ENCODE peak calls at places on chromosomes 12 and 14, in five cellular contexts. X is GM12865, O is fibroblast of mammary gland, J is HFF-Myc, T is lower lobe of right lung. P is an unnamed sample.
A peak's percentile ranks its signal among the peaks of the same experiment; 100 is the strongest.

GRCh38 chr12:32583535-32583934 is 95.6 kb upstream of the DNM1L start:
- DNase-seq in X (no peak), O (peak; percentile 63), T (no peak), J (peak; percentile 27), P (no peak)

GRCh38 chr12:62375603-62376002 is 91.0 kb upstream of the MON2 start:
- DNase-seq in J (no peak), X (no peak), O (no peak), T (no peak), P (no peak)

GRCh38 chr14:67641902-67642749 is 22.4 kb downstream of the ARG2 start:
- DNase-seq in T (no peak), J (no peak), X (no peak), O (no peak), P (no peak)

GRCh38 chr12:115710104-115710564 is 567.4 kb downstream of the MED13L start:
- DNase-seq in T (no peak), J (peak; percentile 96), O (peak; percentile 98), X (no peak), P (no peak)

GRCh38 chr14:72558721-72559120 is 335.2 kb downstream of the DPF3 start:
- DNase-seq in O (peak; percentile 86), X (no peak), J (no peak), T (no peak), P (no peak)

GRCh38 chr14:94307410-94307992 is 14.4 kb upstream of the SERPINA10 start:
- DNase-seq in J (no peak), O (peak; percentile 36), T (no peak), X (peak; percentile 23), P (no peak)

GRCh38 chr14:61211476-61212262 is 69.5 kb downstream of the TMEM30B start:
- DNase-seq in X (no peak), T (no peak), J (no peak), O (no peak), P (no peak)

GRCh38 chr14:30551460-30551859 is 7.5 kb upstream of the G2E3 start:
- DNase-seq in J (no peak), T (no peak), X (no peak), O (no peak), P (no peak)

GRCh38 chr12:42342028-42342427 is 16.1 kb downstream of the PPHLN1 start:
- DNase-seq in O (no peak), T (no peak), J (no peak), X (no peak), P (no peak)

GRCh38 chr14:73237219-73237785 is at the start of gene PAPLN:
- DNase-seq in J (no peak), O (peak; percentile 31), T (no peak), X (no peak), P (no peak)

GRCh38 chr14:105366386-105367074 is 31.8 kb upstream of the TEX22 start:
- DNase-seq in T (no peak), O (no peak), X (no peak), J (no peak), P (no peak)

GRCh38 chr12:76634074-76634570 is 74.6 kb upstream of the OSBPL8 start:
- DNase-seq in J (no peak), T (no peak), X (no peak), O (no peak), P (no peak)

GRCh38 chr12:89494411-89495231 is 30.0 kb downstream of the GALNT4 start:
- DNase-seq in T (no peak), O (peak; percentile 63), X (peak; percentile 10), J (no peak), P (no peak)

GRCh38 chr12:40099423-40099853 is 6.4 kb downstream of the SLC2A13 start:
- DNase-seq in X (no peak), J (no peak), O (no peak), T (no peak), P (no peak)

GRCh38 chr12:124640096-124640495 is 72.7 kb upstream of the NCOR2 start:
- DNase-seq in O (peak; percentile 74), X (no peak), J (no peak), T (no peak), P (no peak)

GRCh38 chr12:64824130-64824499 is 332 bp upstream of the TBC1D30 start:
- DNase-seq in X (no peak), T (no peak), O (no peak), J (no peak), P (no peak)

GRCh38 chr14:38958589-38958988 is 144.4 kb downstream of the SEC23A start:
- DNase-seq in T (no peak), X (no peak), O (peak; percentile 24), J (no peak), P (no peak)

GRCh38 chr12:108237272-108237671 is 101.8 kb downstream of the CMKLR1 start:
- DNase-seq in T (no peak), X (peak; percentile 8), O (peak; percentile 1), J (no peak), P (no peak)

GRCh38 chr12:69534389-69534822 is 50.9 kb upstream of the CCT2 start:
- DNase-seq in X (peak; percentile 57), O (peak; percentile 99), J (peak; percentile 96), T (peak; percentile 39), P (no peak)

GRCh38 chr12:30989754-30990153 is 63.2 kb downstream of the TSPAN11 start:
- DNase-seq in X (peak; percentile 69), O (no peak), J (no peak), T (no peak), P (no peak)

GRCh38 chr14:26709019-26709418 is 111.2 kb upstream of the NOVA1 start:
- DNase-seq in X (no peak), T (no peak), O (peak; percentile 57), J (no peak), P (no peak)

GRCh38 chr12:103642240-103642864 is 55.3 kb downstream of the STAB2 start:
- DNase-seq in J (no peak), O (no peak), X (no peak), T (no peak), P (no peak)

GRCh38 chr12:41521872-41522379 is 333.8 kb downstream of the PDZRN4 start:
- DNase-seq in J (peak; percentile 88), X (peak; percentile 25), T (no peak), O (peak; percentile 85), P (no peak)

GRCh38 chr14:101772770-101773169 is 11.3 kb downstream of the PPP2R5C start:
- DNase-seq in J (no peak), X (no peak), O (no peak), T (no peak), P (no peak)

GRCh38 chr12:65784616-65785015 is 39.7 kb upstream of the HMGA2 start:
- DNase-seq in O (peak; percentile 56), X (no peak), J (no peak), T (no peak), P (no peak)

GRCh38 chr14:75150150-75150549 is 23.3 kb upstream of the NEK9 start:
- DNase-seq in T (no peak), X (no peak), J (no peak), O (peak; percentile 78), P (no peak)

GRCh38 chr12:20555771-20556170 is 139.4 kb upstream of the SLCO1C1 start:
- DNase-seq in O (peak; percentile 3), J (no peak), X (no peak), T (no peak), P (no peak)

GRCh38 chr14:23438130-23438893 is 2.9 kb upstream of the MYH7 start:
- DNase-seq in O (no peak), X (no peak), T (no peak), J (no peak), P (no peak)

GRCh38 chr14:93880025-93880820 is 46.9 kb upstream of the FAM181A start:
- DNase-seq in J (no peak), T (peak; percentile 71), X (no peak), O (peak; percentile 11), P (no peak)

GRCh38 chr12:11771895-11772502 is 122.5 kb downstream of the ETV6 start:
- DNase-seq in J (no peak), X (peak; percentile 52), T (no peak), O (peak; percentile 25), P (no peak)

GRCh38 chr12:104730761-104731160 is 227.3 kb downstream of the SLC41A2 start:
- DNase-seq in O (no peak), X (no peak), J (no peak), T (no peak), P (no peak)

GRCh38 chr12:122788387-122788786 is 14.0 kb downstream of the CCDC62 start:
- DNase-seq in O (peak; percentile 62), X (no peak), J (no peak), T (no peak), P (no peak)

GRCh38 chr12:27627123-27627835 is 69.0 kb upstream of the REP15 start:
- DNase-seq in O (peak; percentile 92), X (peak; percentile 24), J (no peak), T (no peak), P (no peak)

GRCh38 chr14:68564826-68565760 is 227.8 kb downstream of the ZFP36L1 start:
- DNase-seq in T (no peak), J (no peak), O (peak; percentile 36), X (no peak), P (no peak)

GRCh38 chr12:52542157-52542556 is 10.8 kb downstream of the KRT71 start:
- DNase-seq in X (no peak), T (no peak), J (no peak), O (no peak), P (no peak)
- TF ChIP-seq CTCF in X (no peak), T (no peak), J (no peak), O (no peak), P (no peak)

GRCh38 chr14:65486856-65487255 is 74.3 kb downstream of the FUT8 start:
- DNase-seq in T (no peak), J (no peak), X (no peak), O (no peak), P (no peak)
- TF ChIP-seq CTCF in T (no peak), J (no peak), X (no peak), O (no peak), P (no peak)

DNA sequence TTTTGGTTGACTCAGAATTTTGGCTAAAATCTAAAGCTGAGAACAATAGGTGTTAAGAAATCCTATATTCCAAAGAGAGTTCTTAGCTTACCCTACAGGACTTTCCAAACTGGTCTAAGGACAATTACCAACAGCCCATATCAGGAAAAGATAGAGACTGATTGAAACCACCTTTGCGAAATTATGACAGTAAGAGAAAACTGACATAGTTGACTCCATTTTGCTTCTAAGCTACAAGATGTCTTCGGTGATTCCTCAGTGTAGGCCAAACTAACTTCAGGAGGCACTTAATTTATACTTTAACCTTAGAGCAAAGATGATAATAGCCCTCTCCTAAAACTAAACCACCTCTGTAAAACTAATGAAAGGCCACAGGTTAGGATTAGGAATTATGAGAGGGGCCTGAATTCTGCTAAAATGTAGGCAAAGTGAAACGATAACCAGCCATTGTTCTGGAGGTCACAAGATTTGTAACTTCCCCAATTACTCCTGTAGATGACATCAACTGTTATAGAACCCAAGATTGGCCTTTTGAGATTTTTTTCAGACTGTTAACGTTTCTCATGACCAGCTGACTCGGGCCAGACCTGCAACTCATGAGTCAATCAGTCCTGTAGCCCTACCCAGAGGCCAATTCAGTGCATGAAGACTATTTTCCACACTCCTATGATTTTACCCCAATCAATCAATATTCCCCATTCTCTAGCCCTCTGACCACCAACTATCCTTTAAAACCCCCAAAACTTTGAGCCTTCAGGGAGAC is 43.0 kb downstream of the KLRG1 start:
- DNase-seq in O (no peak), X (peak; percentile 18), J (no peak), T (no peak), P (no peak)
- TF ChIP-seq CTCF in O (no peak), X (no peak), J (no peak), T (no peak), P (no peak)

DNA sequence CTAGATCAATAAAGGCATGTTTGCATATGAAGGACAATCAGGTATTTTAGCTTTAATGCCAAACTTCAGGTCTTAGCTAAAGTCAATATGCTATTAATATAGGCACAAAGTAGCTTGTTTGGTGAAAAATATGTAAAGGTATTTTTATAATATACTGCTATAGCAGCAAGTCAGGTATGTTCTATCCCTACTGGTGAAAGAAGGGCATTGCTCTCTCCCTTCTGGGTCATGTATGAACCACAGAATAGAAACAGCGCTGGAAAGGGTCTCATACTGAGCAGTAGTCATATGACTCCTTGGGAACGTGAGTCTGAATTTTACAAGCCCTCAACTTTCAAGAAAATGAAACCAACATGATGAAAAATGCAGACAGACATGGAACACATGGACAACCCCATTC is 314.6 kb downstream of the GRIN2B start:
- DNase-seq in O (no peak), X (no peak), T (no peak), J (no peak), P (no peak)
- TF ChIP-seq CTCF in O (no peak), X (no peak), T (no peak), J (no peak), P (peak; percentile 66)

P was measured in progenitor cell of endocrine pancreas.